ENCODE peak calls at places on chromosomes 6 and 20, in nine cellular contexts. U is psoas muscle; G is body of pancreas; J is fibroblast of lung; S is CD8-positive, alpha-beta T cell; O is tibial nerve; R is cardiac muscle cell; P is transverse colon; K is hepatocyte. N is an unnamed sample.

GRCh38 chr20:32907886-32908285 is 49.2 kb downstream of the EFCAB8 start:
- DNase-seq in U (peak; percentile 19), G (no peak), J (no peak), S (no peak), O (no peak), R (no peak), P (no peak), K (no peak), N (no peak)

GRCh38 chr20:17674722-17675518 is 7.1 kb downstream of the RRBP1 start:
- DNase-seq in U (no peak), G (no peak), J (peak; percentile 76), S (no peak), O (no peak), R (peak; percentile 41), P (no peak), K (no peak), N (no peak)

GRCh38 chr6:41428995-41429417 is 93.6 kb downstream of the NCR2 start:
- DNase-seq in U (peak; percentile 69), G (no peak), J (peak; percentile 16), S (no peak), O (peak; percentile 35), R (peak; percentile 59), P (peak; percentile 35), K (peak; percentile 53), N (peak; percentile 54)

GRCh38 chr6:15423286-15423957 is 177.6 kb downstream of the JARID2 start:
- DNase-seq in U (no peak), G (no peak), J (no peak), S (no peak), O (no peak), R (no peak), P (no peak), K (no peak), N (no peak)

GRCh38 chr6:40599580-40599979 is 12.4 kb upstream of the LRFN2 start:
- DNase-seq in U (no peak), G (peak; percentile 29), J (no peak), S (no peak), O (no peak), R (no peak), P (no peak), K (peak; percentile 63), N (no peak)

GRCh38 chr6:136037885-136038460 is 186.5 kb downstream of the PDE7B start:
- DNase-seq in U (peak; percentile 55), G (no peak), J (peak; percentile 81), S (no peak), O (no peak), R (peak; percentile 76), P (no peak), K (peak; percentile 21), N (peak; percentile 47)

GRCh38 chr20:1391640-1392442 is 1.0 kb downstream of the FKBP1A start:
- DNase-seq in U (peak; percentile 57), G (no peak), J (peak; percentile 63), S (no peak), O (no peak), R (peak; percentile 69), P (no peak), K (peak; percentile 30), N (no peak)

GRCh38 chr20:24798930-24799705 is 150.0 kb upstream of the CST7 start:
- DNase-seq in U (peak; percentile 15), G (no peak), J (no peak), S (no peak), O (no peak), R (no peak), P (no peak), K (no peak), N (no peak)

GRCh38 chr6:69063401-69063800 is 428.3 kb downstream of the ADGRB3 start:
- DNase-seq in U (no peak), G (no peak), J (no peak), S (no peak), O (no peak), R (no peak), P (no peak), K (no peak), N (no peak)

GRCh38 chr6:148064406-148065134 is 278.1 kb upstream of the SASH1 start:
- DNase-seq in U (no peak), G (no peak), J (peak; percentile 15), S (no peak), O (no peak), R (peak; percentile 76), P (no peak), K (peak; percentile 34), N (no peak)

GRCh38 chr6:150238294-150238693 is 95.5 kb downstream of the PPP1R14C start:
- DNase-seq in U (peak; percentile 64), G (peak; percentile 78), J (no peak), S (no peak), O (no peak), R (peak; percentile 39), P (no peak), K (no peak), N (peak; percentile 59)

DNA sequence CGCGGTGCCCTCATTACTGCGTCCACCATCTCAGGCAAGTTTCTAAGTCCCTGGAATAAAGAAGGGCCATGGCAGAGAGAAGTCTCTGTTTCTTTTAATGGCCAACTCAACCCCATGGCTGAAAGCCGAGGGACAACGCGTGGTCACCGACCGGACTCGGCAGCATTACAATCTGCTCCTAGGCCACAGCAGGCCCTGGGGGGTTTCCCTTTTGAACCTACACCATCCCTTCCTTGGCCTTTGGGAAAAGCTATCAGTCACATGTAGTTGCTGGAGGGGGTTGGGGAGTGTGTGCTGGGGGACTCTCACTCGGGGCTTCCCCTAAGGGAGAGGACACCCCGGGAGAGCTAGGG is 11.1 kb upstream of the FAM83C start:
- DNase-seq in U (no peak), G (no peak), J (no peak), S (no peak), O (no peak), R (no peak), P (no peak), K (peak; percentile 5), N (no peak)
- H3K27ac ChIP-seq in U (no peak overlapping the region), G (no peak overlapping the region), J (peak overlapping the region; percentile 48), S (no peak overlapping the region), O (peak overlapping the region; percentile 13), R (no peak overlapping the region), P (peak overlapping the region; percentile 18), K (peak overlapping the region; percentile 98), N (no peak overlapping the region)

GRCh38 chr6:89385156-89385667 is 26.9 kb downstream of the RRAGD start:
- DNase-seq in U (peak; percentile 81), G (no peak), J (no peak), S (no peak), O (no peak), R (peak; percentile 46), P (no peak), K (no peak), N (no peak)

GRCh38 chr6:89385846-89386245 is 26.2 kb downstream of the RRAGD start:
- DNase-seq in U (no peak), G (no peak), J (no peak), S (no peak), O (no peak), R (no peak), P (no peak), K (no peak), N (no peak)

GRCh38 chr6:89386917-89387491 is 25.1 kb downstream of the RRAGD start:
- DNase-seq in U (no peak), G (no peak), J (no peak), S (no peak), O (no peak), R (no peak), P (no peak), K (no peak), N (no peak)

GRCh38 chr6:89387516-89388222 is 24.4 kb downstream of the RRAGD start:
- DNase-seq in U (peak; percentile 50), G (no peak), J (no peak), S (no peak), O (no peak), R (no peak), P (no peak), K (no peak), N (no peak)

DNA sequence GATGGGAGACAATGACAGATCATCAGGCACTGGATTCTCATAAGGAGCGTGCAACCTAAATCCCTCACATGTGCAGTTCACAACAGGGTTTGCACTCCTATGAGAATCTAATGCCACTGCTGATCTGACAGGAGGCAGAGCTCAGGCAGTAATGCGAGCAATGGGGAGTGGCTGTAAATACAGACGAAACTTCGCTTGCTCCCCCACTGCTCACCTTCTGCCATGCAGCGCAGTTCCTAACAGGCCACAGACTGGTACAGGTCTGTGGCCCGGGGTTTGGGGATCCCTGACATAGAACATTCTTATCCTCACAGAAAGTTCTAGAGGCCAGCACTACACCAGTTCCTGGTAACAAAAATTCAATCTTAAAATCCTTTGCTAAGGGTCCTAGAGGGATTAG is 23.2 kb downstream of the RRAGD start:
- DNase-seq in U (no peak), G (no peak), J (no peak), S (no peak), O (no peak), R (no peak), P (no peak), K (no peak), N (no peak)
- H3K4me1 ChIP-seq in U (peaks cover 53% of the 10 kb centered on the region), G (no peaks in the 10 kb centered on the region), J (no peaks in the 10 kb centered on the region), S (no peaks in the 10 kb centered on the region), O (no peaks in the 10 kb centered on the region), R (no peaks in the 10 kb centered on the region), P (no peaks in the 10 kb centered on the region), K (no peaks in the 10 kb centered on the region), N (no peaks in the 10 kb centered on the region)

GRCh38 chr6:55065020-55065419 is 109.3 kb upstream of the HCRTR2 start:
- DNase-seq in U (no peak), G (no peak), J (no peak), S (no peak), O (no peak), R (no peak), P (no peak), K (peak; percentile 19), N (no peak)

DNA sequence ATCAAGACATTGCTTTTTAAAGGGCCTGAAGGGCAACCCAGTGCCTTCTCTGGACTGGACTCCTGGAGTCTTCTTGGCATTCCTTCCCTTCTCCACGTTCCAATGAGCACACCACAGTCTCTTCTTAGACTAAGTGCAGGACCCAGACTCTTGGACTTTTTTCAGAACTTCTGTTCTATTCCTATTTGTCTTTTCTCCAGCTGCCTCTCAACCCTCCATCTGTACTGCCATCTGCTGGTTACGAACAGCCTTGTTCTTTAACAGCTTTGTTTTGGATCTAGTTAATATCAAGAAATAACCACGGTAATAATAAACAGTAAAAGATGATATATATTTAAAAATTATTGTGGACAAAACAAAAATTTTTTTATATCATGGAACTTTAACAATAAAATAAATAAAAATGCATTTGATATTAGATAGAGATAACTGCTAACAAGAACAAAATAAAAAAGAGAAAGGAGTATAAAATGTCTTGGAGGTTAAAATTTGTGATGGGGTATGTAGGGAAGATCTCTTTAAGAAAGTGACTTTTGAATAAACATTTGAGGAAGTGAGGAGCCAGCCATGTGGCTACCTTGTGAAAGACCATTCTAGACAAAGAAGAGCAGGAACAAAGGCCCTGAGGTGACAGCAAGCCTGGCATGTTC is 105.1 kb upstream of the HCRTR2 start:
- DNase-seq in U (no peak), G (peak; percentile 25), J (peak; percentile 81), S (no peak), O (no peak), R (peak; percentile 71), P (peak; percentile 36), K (peak; percentile 66), N (no peak)
- TF ChIP-seq CTCF in U (peak; percentile 26), G (peak; percentile 72), J (peak; percentile 68), S (no peak), O (peak; percentile 31), R (peak; percentile 63), P (peak; percentile 53), K (peak; percentile 80), N (peak; percentile 65)

DNA sequence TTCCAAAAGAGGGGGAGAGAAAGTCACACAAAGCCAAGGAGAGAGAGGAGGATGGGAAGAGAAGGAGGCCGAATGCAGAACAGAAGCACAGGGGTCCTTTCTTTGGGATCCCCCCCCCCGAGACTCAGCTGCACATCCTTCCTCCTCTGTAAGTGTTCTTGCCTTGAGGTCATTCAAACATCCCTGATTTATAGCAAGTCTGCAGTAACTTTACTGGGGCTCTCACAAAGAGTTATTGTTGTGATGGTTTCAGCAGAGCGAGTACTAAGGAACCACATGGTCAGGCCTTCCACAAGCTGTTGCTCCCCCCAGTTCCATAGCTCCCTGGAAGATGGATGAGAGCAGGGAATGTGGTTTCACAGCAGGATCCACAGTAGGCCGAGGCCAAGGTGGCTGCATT is 351.5 kb upstream of the CDH4 start:
- DNase-seq in U (no peak), G (no peak), J (no peak), S (no peak), O (no peak), R (no peak), P (no peak), K (no peak), N (no peak)
- H3K27ac ChIP-seq in U (no peak overlapping the region), G (no peak overlapping the region), J (no peak overlapping the region), S (no peak overlapping the region), O (no peak overlapping the region), R (no peak overlapping the region), P (no peak overlapping the region), K (no peak overlapping the region), N (no peak overlapping the region)

N was measured in heart right ventricle.